ENCODE peak calls at places on chromosomes 2 and 18, in eight cellular contexts. K is aorta; B is ovary; X is CD4-positive, CD25-positive, alpha-beta regulatory T cell; F is right cardiac atrium; U is AG04450; A is AG09309; Z is cardiac muscle cell. C is an unnamed sample.

GRCh38 chr2:11953258-11953657 is 206.8 kb downstream of the LPIN1 start:
- DNase-seq in K (no peak), B (no peak), X (no peak), F (no peak), U (no peak), A (no peak), Z (no peak), C (no peak)

GRCh38 chr2:101823347-101823791 is 125.9 kb downstream of the MAP4K4 start:
- DNase-seq in K (peak), B (no peak), X (peak), F (peak), U (peak), A (no peak), Z (peak), C (no peak)

GRCh38 chr2:217331577-217332139 is 471.8 kb upstream of the TNP1 start:
- DNase-seq in K (no peak), B (no peak), X (no peak), F (no peak), U (peak), A (peak), Z (peak), C (peak)

GRCh38 chr2:66436546-66436945 is 1.6 kb downstream of the MEIS1 start:
- DNase-seq in K (no peak), B (no peak), X (no peak), F (no peak), U (no peak), A (no peak), Z (no peak), C (no peak)

GRCh38 chr18:46591821-46592391 is 65.1 kb downstream of the LOXHD1 start:
- DNase-seq in K (no peak), B (no peak), X (no peak), F (no peak), U (no peak), A (no peak), Z (no peak), C (no peak)

GRCh38 chr2:177275041-177275440 is 10.5 kb upstream of the NFE2L2 start:
- DNase-seq in K (no peak), B (no peak), X (no peak), F (no peak), U (peak), A (peak), Z (peak), C (peak)

GRCh38 chr2:74002515-74003391 is 18.0 kb downstream of the TET3 start:
- DNase-seq in K (peak), B (peak), X (peak), F (peak), U (peak), A (no peak), Z (peak), C (peak)

GRCh38 chr2:47751856-47752414 is 31.0 kb upstream of the MSH6 start:
- DNase-seq in K (no peak), B (no peak), X (no peak), F (no peak), U (no peak), A (no peak), Z (peak), C (no peak)

GRCh38 chr2:210410542-210410941 is 66.0 kb downstream of the LANCL1 start:
- DNase-seq in K (no peak), B (no peak), X (no peak), F (no peak), U (no peak), A (no peak), Z (no peak), C (no peak)

GRCh38 chr2:102442967-102443828 is 20.2 kb downstream of the IL18RAP start:
- DNase-seq in K (no peak), B (no peak), X (peak), F (no peak), U (no peak), A (peak), Z (peak), C (no peak)

GRCh38 chr2:67066782-67067181 is 330.4 kb upstream of the ETAA1 start:
- DNase-seq in K (no peak), B (no peak), X (no peak), F (no peak), U (no peak), A (no peak), Z (no peak), C (no peak)

GRCh38 chr18:12520442-12520992 is 112.8 kb downstream of the PRELID3A start:
- DNase-seq in K (no peak), B (no peak), X (no peak), F (no peak), U (no peak), A (no peak), Z (peak), C (peak)

GRCh38 chr2:67760995-67761394 is 301.8 kb downstream of the C1D start:
- DNase-seq in K (no peak), B (no peak), X (no peak), F (no peak), U (no peak), A (no peak), Z (no peak), C (no peak)

GRCh38 chr2:10897956-10898355 is 13.8 kb upstream of the KCNF1 start:
- DNase-seq in K (no peak), B (no peak), X (no peak), F (no peak), U (no peak), A (no peak), Z (no peak), C (no peak)

GRCh38 chr18:59123588-59124369 is 15.9 kb upstream of the SEC11C start:
- DNase-seq in K (no peak), B (no peak), X (no peak), F (no peak), U (peak), A (peak), Z (peak), C (peak)

GRCh38 chr2:127044977-127045654 is 61.8 kb downstream of the BIN1 start:
- DNase-seq in K (peak), B (no peak), X (no peak), F (peak), U (no peak), A (no peak), Z (no peak), C (no peak)

GRCh38 chr2:209600257-209601180 is 171.1 kb upstream of the UNC80 start:
- DNase-seq in K (no peak), B (no peak), X (no peak), F (no peak), U (no peak), A (no peak), Z (no peak), C (no peak)

GRCh38 chr2:182581196-182581935 is 134.7 kb upstream of the DNAJC10 start:
- DNase-seq in K (no peak), B (no peak), X (no peak), F (no peak), U (no peak), A (no peak), Z (no peak), C (peak)

GRCh38 chr2:37627715-37628114 is 43.7 kb downstream of the CDC42EP3 start:
- DNase-seq in K (no peak), B (no peak), X (no peak), F (no peak), U (no peak), A (no peak), Z (no peak), C (peak)

GRCh38 chr2:175363719-175364118 is 182.2 kb upstream of the ATP5MC3 start:
- DNase-seq in K (no peak), B (no peak), X (no peak), F (no peak), U (no peak), A (no peak), Z (no peak), C (no peak)

GRCh38 chr2:234050455-234051135 is at the start of gene SPP2:
- DNase-seq in K (no peak), B (no peak), X (no peak), F (no peak), U (no peak), A (no peak), Z (no peak), C (no peak)
- H3K4me3 ChIP-seq in K (no peak), B (no peak), X (no peak), F (no peak), U (no peak), A (no peak), Z (no peak), C (no peak)

DNA sequence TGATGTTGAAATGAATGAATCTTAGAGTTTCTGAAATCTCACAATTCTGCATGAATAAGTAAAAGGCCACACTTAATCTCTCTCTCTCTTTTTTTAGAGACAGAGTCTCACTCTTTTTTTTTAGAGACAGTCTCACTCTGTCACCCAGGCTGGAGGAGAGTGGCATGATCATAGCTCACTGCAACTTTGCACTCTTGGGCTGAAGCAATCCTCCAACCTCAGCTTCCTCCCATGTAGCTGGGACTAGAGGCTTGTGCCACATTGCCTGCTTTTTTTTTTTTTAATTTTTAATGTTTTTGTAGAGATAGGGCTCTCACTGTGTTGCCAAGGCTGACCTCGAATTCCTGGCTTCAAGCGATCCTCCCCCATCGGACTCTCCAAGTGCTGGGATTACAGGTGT is 68.9 kb upstream of the THOC1 start:
- DNase-seq in K (no peak), B (no peak), X (no peak), F (no peak), U (no peak), A (no peak), Z (no peak), C (no peak)
- H3K4me3 ChIP-seq in K (no peak), B (no peak), X (no peak), F (no peak), U (no peak), A (no peak), Z (no peak), C (no peak)

DNA sequence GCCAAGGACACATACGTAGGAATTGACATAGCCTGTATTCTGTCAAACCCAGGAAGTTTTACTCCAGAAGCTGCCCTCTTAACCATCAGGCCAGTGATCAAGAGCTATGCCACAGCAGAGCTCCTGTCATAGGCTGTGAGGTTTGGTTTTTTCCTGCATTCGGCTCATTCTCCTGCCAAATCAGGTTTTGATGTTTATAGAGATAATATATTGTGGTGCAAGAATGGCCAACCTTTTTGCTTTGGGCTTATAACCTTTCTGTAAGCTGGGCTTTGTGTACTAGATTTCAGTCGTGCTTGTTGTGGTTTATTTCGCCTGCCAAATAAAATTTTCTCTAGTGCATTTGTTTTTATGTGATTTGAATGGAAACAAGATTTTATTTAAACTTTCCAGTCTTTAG is 2.4 kb downstream of the KDM3A start:
- DNase-seq in K (no peak), B (no peak), X (no peak), F (no peak), U (no peak), A (no peak), Z (no peak), C (no peak)
- H3K4me3 ChIP-seq in K (no peak), B (no peak), X (peak), F (peak), U (no peak), A (no peak), Z (peak), C (peak)

DNA sequence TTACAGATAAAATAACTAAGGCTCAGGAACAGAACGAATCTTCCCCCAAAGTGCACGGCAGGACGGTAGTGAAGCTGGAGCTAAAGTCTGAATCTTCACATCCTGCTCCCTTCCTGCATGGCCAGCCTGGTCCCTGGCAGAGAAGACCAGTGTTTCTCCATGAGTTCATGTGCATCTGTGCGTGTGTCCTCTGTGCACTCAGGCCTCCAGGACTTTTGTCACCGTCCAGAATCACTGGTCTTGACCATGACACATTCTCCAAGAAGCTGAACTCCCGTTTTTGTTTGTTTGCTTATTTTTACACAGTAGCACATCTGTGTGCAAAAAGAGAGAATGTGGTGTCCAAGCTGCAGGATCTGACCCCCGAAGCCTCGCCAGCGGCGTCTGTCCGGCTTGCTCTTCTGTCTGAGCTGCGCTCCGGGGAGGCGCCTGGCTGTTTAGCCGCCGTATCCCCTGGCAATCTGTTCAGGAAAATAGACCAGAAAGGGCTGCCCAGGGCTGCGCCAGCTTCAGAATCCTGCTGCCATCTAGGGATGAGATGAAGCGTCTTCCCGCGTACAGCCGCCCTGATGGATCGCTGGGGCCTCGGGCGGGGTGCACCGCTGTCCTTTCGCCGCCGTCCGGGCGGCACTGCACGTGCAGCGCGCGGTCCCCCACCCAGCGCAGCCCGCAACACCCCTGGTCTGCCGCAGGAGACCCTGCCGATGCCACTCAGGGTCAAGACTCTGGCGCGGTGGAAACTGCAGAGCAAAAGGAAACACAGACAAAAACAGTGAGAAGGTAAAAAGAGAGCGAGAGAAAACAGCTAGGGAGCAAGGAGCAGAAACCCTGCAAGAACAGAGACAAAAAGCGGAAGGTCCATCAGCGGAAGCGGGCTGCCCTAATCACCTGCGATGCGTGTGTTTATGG is 2113.6 kb upstream of the PIK3C3 start:
- DNase-seq in K (no peak), B (peak), X (no peak), F (peak), U (peak), A (peak), Z (peak), C (peak)
- H3K4me3 ChIP-seq in K (no peak), B (peak), X (no peak), F (peak), U (peak), A (peak), Z (peak), C (peak)

GRCh38 chr18:79326413-79327198 is 69.1 kb upstream of the NFATC1 start:
- DNase-seq in K (no peak), B (no peak), X (no peak), F (no peak), U (no peak), A (no peak), Z (no peak), C (peak)
- H3K4me3 ChIP-seq in K (no peak), B (no peak), X (no peak), F (no peak), U (no peak), A (no peak), Z (no peak), C (no peak)

DNA sequence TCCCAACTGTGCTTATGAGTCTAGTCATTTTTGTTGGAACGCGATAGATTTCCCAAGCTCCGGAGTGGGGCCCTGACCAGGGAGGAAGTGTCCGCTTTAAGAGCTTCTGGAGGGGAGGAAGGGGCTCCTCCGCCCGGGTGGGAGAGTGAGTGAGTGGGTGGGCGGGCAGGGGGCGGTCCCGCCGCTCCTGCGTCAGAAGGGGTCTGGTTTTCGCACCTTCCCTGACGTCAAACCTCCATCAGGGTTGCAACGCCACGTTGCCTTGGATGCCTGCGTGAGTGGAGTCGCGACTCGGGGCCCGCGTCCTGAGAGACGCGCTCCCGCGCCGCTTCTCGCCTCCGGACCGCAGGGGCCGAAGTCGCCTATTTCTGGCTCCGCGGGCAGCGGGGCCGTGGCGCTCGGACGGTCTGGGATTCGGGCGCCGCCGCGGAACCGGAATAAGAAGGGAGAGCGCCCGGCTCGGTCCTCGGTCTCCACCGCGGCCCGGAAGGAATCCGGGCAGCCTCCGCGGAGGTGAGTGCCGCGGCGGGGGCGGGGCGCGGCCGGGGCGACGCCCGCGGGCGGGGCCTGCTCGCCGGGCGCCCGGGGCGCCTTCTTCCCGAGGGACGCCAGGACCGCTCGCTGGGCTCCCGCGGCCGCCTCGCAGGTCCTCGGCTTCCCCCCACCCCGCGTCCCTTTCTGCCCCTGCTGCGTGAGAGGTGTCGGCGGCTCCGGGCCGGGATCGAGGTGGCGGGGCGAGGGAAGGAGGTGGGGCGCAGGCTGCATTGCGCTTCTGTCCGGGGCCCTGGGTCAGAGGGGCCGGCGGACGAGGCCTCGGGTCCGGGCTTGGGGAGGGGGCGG is at the start of gene ZDBF2:
- DNase-seq in K (peak), B (peak), X (peak), F (peak), U (peak), A (no peak), Z (peak), C (peak)
- H3K4me3 ChIP-seq in K (peak), B (peak), X (peak), F (peak), U (peak), A (peak), Z (peak), C (peak)

C was measured in skeletal muscle cell.